ENCODE peak calls at places on chromosomes 11 and 22, in ten cellular contexts. V, E, U, H, Z, T, M, Q, P and B are unnamed samples.

GRCh38 chr22:37275622-37276021 is 6.7 kb upstream of the CYTH4 start:
- ATAC-seq in H (no peak), Z (no peak), U (no peak), T (peak), Q (no peak), M (peak), E (no peak), V (no peak), P (no peak), B (no peak)

GRCh38 chr22:31305194-31305593 is 12.9 kb upstream of the PIK3IP1 start:
- ATAC-seq in E (no peak), V (no peak), Q (no peak), Z (no peak), P (no peak), U (no peak), T (no peak), M (no peak), H (no peak), B (peak)

GRCh38 chr11:16012125-16012751 is 344.1 kb downstream of the SOX6 start:
- ATAC-seq in Z (no peak), H (no peak), Q (no peak), P (peak), U (no peak), T (no peak), V (no peak), M (no peak), E (peak), B (no peak)

GRCh38 chr11:26297179-26297970 is 34.6 kb upstream of the ANO3 start:
- ATAC-seq in Z (peak), P (peak), V (peak), H (peak), Q (peak), E (peak), T (no peak), M (no peak), U (no peak), B (peak)

GRCh38 chr11:104803770-104804169 is 94.5 kb downstream of the CASP12 start:
- ATAC-seq in M (no peak), E (no peak), Q (no peak), U (no peak), H (no peak), T (no peak), P (no peak), V (no peak), Z (no peak), B (no peak)

GRCh38 chr11:88327462-88328143 is 9.9 kb downstream of the CTSC start:
- ATAC-seq in V (no peak), M (no peak), U (no peak), Q (no peak), E (no peak), H (no peak), P (no peak), T (no peak), Z (no peak), B (no peak)

GRCh38 chr11:27387362-27387761 is 24.3 kb upstream of the CCDC34 start:
- ATAC-seq in M (no peak), Z (no peak), V (no peak), U (no peak), Q (no peak), E (no peak), P (no peak), H (no peak), T (no peak), B (no peak)

GRCh38 chr11:113373306-113373705 is 14.3 kb upstream of the ANKK1 start:
- ATAC-seq in M (no peak), P (no peak), Q (no peak), T (no peak), H (no peak), U (no peak), E (no peak), V (no peak), Z (no peak), B (peak)

GRCh38 chr22:50218996-50219727 is 18.4 kb downstream of the SELENOO start:
- ATAC-seq in Z (peak), M (peak), P (peak), U (no peak), T (peak), H (peak), V (peak), E (peak), Q (peak), B (peak)

GRCh38 chr22:19619144-19620009 is 94.9 kb upstream of the SEPTIN5 start:
- ATAC-seq in M (no peak), P (no peak), U (no peak), Z (no peak), Q (no peak), T (no peak), H (no peak), V (no peak), E (no peak), B (no peak)